ENCODE peak calls at places on chromosomes 12 and 14, in five cellular contexts. U is substantia nigra, N is MCF 10A, H is AG04450, I is ACHN. B is an unnamed sample.

GRCh38 chr14:76955575-76956252 is 72.8 kb downstream of the IRF2BPL start:
- DNase-seq in U (no peak), N (peak), H (no peak), I (peak), B (no peak)

GRCh38 chr14:37230551-37231194 is 32.9 kb downstream of the MIPOL1 start:
- DNase-seq in U (no peak), N (peak), H (peak), I (peak), B (no peak)

GRCh38 chr14:64953661-64954060 is 11.1 kb upstream of the GPX2 start:
- DNase-seq in U (no peak), N (no peak), H (no peak), I (no peak), B (no peak)

GRCh38 chr14:95564060-95564459 is 29.2 kb downstream of the GLRX5 start:
- DNase-seq in U (no peak), N (peak), H (no peak), I (no peak), B (no peak)

GRCh38 chr12:91978143-91978542 is 167.5 kb downstream of the BTG1 start:
- DNase-seq in U (no peak), N (no peak), H (no peak), I (no peak), B (no peak)

GRCh38 chr14:54727929-54728328 is 161.0 kb downstream of the SAMD4A start:
- DNase-seq in U (no peak), N (no peak), H (no peak), I (no peak), B (no peak)

GRCh38 chr14:105080161-105080560 is 14.9 kb upstream of the GPR132 start:
- DNase-seq in U (no peak), N (no peak), H (no peak), I (no peak), B (peak)

GRCh38 chr14:55624913-55625312 is 44.9 kb downstream of the KTN1 start:
- DNase-seq in U (no peak), N (no peak), H (no peak), I (peak), B (no peak)

GRCh38 chr12:52826611-52827498 is 7.3 kb downstream of the KRT79 start:
- DNase-seq in U (no peak), N (no peak), H (no peak), I (no peak), B (no peak)

GRCh38 chr14:74525361-74525851 is 31.8 kb downstream of the ISCA2 start:
- DNase-seq in U (no peak), N (no peak), H (no peak), I (no peak), B (no peak)

GRCh38 chr14:105439179-105439578 is 19.6 kb downstream of the MTA1 start:
- DNase-seq in U (no peak), N (no peak), H (no peak), I (no peak), B (no peak)

GRCh38 chr14:31930493-31931225 is 146.4 kb upstream of the ARHGAP5 start:
- DNase-seq in U (no peak), N (no peak), H (no peak), I (peak), B (no peak)

GRCh38 chr12:113247123-113248045 is 26.1 kb downstream of the TPCN1 start:
- DNase-seq in U (no peak), N (no peak), H (no peak), I (peak), B (no peak)

GRCh38 chr12:11228268-11228879 is 41.1 kb downstream of the PRB3 start:
- DNase-seq in U (peak), N (peak), H (no peak), I (peak), B (peak)

GRCh38 chr12:52949413-52950331 is 754 bp downstream of the KRT18 start:
- DNase-seq in U (no peak), N (peak), H (peak), I (peak), B (no peak)

GRCh38 chr12:24025153-24025798 is 75.8 kb upstream of the SOX5 start:
- DNase-seq in U (no peak), N (peak), H (no peak), I (peak), B (no peak)

GRCh38 chr12:130813949-130814348 is 25.1 kb downstream of the STX2 start:
- DNase-seq in U (no peak), N (no peak), H (no peak), I (no peak), B (no peak)

GRCh38 chr14:95519699-95520098 is 3.2 kb upstream of the SYNE3 start:
- DNase-seq in U (no peak), N (peak), H (no peak), I (no peak), B (peak)

GRCh38 chr12:104456417-104456949 is at the start of gene CHST11:
- DNase-seq in U (peak), N (peak), H (peak), I (peak), B (peak)

B was measured in dorsolateral prefrontal cortex.